ENCODE peak calls at places on chromosomes 7 and 10, in five cellular contexts. K, Q, E, L and F are unnamed samples.

GRCh38 chr7:100159099-100159623 is 638 bp upstream of the TRAPPC14 start:
- DNase-seq in K (no peak), Q (no peak), E (no peak), L (no peak), F (no peak)

GRCh38 chr7:157539521-157539920 is 202.7 kb downstream of the DNAJB6 start:
- DNase-seq in K (no peak), Q (no peak), E (no peak), L (no peak), F (no peak)

GRCh38 chr7:30468791-30469190 is 9.8 kb downstream of the NOD1 start:
- DNase-seq in K (no peak), Q (no peak), E (no peak), L (no peak), F (no peak)

GRCh38 chr7:81111781-81112540 is 193.1 kb upstream of the SEMA3C start:
- DNase-seq in K (peak; percentile 77), Q (no peak), E (no peak), L (no peak), F (no peak)

GRCh38 chr7:157576415-157576814 is 239.6 kb downstream of the DNAJB6 start:
- DNase-seq in K (no peak), Q (peak; percentile 56), E (peak; percentile 62), L (no peak), F (peak; percentile 71)

GRCh38 chr10:7111574-7111973 is 299.3 kb downstream of the SFMBT2 start:
- DNase-seq in K (no peak), Q (no peak), E (no peak), L (no peak), F (no peak)

GRCh38 chr7:41977165-41977651 is 259.8 kb downstream of the GLI3 start:
- DNase-seq in K (no peak), Q (no peak), E (no peak), L (peak; percentile 31), F (no peak)

GRCh38 chr10:63128443-63128842 is 4.7 kb upstream of the NRBF2 start:
- DNase-seq in K (no peak), Q (no peak), E (no peak), L (no peak), F (no peak)

GRCh38 chr10:100157140-100157539 is 28.7 kb downstream of the ERLIN1 start:
- DNase-seq in K (no peak), Q (no peak), E (no peak), L (no peak), F (no peak)

GRCh38 chr7:2248984-2249694 is 7.1 kb downstream of the NUDT1 start:
- DNase-seq in K (no peak), Q (no peak), E (no peak), L (peak; percentile 72), F (peak; percentile 67)

GRCh38 chr10:1434912-1435692 is 302.2 kb downstream of the ADARB2 start:
- DNase-seq in K (no peak), Q (no peak), E (no peak), L (no peak), F (no peak)

GRCh38 chr10:14975672-14976273 is 16.6 kb downstream of the MEIG1 start:
- DNase-seq in K (no peak), Q (no peak), E (no peak), L (no peak), F (no peak)

GRCh38 chr7:157978766-157979165 is 608.9 kb downstream of the PTPRN2 start:
- DNase-seq in K (no peak), Q (no peak), E (no peak), L (no peak), F (no peak)

GRCh38 chr10:3186365-3186764 is 13.8 kb upstream of the PITRM1 start:
- DNase-seq in K (no peak), Q (peak; percentile 75), E (peak; percentile 17), L (no peak), F (no peak)

GRCh38 chr10:43136995-43137700 is 1.1 kb upstream of the CSGALNACT2 start:
- DNase-seq in K (no peak), Q (no peak), E (no peak), L (no peak), F (no peak)